ENCODE peak calls at places on chromosomes 6 and 20, in five cellular contexts. W, Y, B, R and T are unnamed samples.

GRCh38 chr20:38723069-38723981 is 961 bp upstream of the SLC32A1 start:
- DNase-seq in Y (peak; percentile 35), R (peak; percentile 65), B (peak; percentile 52), W (no peak), T (no peak)

GRCh38 chr6:109816452-109817374 is 125.6 kb downstream of the FIG4 start:
- DNase-seq in W (peak; percentile 38), R (no peak), B (no peak), Y (no peak), T (no peak)

GRCh38 chr20:61764471-61765020 is 301.1 kb downstream of the TAF4 start:
- DNase-seq in B (no peak), W (no peak), R (no peak), Y (no peak), T (no peak)

GRCh38 chr20:47133809-47134456 is 222.6 kb downstream of the ZMYND8 start:
- DNase-seq in Y (no peak), W (no peak), R (peak; percentile 86), B (no peak), T (no peak)

GRCh38 chr20:3661060-3661820 is 2.0 kb downstream of the GFRA4 start:
- DNase-seq in Y (no peak), B (no peak), R (no peak), W (no peak), T (no peak)

GRCh38 chr6:65646494-65647035 is 60.5 kb downstream of the EYS start:
- DNase-seq in R (no peak), W (no peak), B (peak; percentile 76), Y (no peak), T (no peak)

GRCh38 chr20:37315293-37316110 is 26.0 kb downstream of the MANBAL start:
- DNase-seq in R (peak; percentile 88), Y (no peak), B (no peak), W (peak; percentile 33), T (peak; percentile 94)

GRCh38 chr6:159609813-159610212 is 83.2 kb downstream of the SOD2 start:
- DNase-seq in W (no peak), Y (no peak), B (no peak), R (no peak), T (no peak)

GRCh38 chr6:105781248-105781647 is 304.9 kb upstream of the PRDM1 start:
- DNase-seq in B (no peak), W (no peak), Y (peak; percentile 61), R (no peak), T (no peak)

GRCh38 chr6:4727671-4728435 is 48.4 kb upstream of the CDYL start:
- DNase-seq in Y (no peak), W (no peak), R (no peak), B (peak; percentile 40), T (peak; percentile 45)

GRCh38 chr6:34338811-34339210 is 53.7 kb downstream of the NUDT3 start:
- DNase-seq in R (no peak), B (peak; percentile 66), Y (no peak), W (no peak), T (no peak)

GRCh38 chr20:58938078-58938477 is 43.0 kb upstream of the NELFCD start:
- DNase-seq in Y (no peak), R (no peak), B (no peak), W (no peak), T (no peak)

GRCh38 chr6:55918639-55919038 is 43.2 kb upstream of the BMP5 start:
- DNase-seq in B (no peak), Y (no peak), R (peak; percentile 89), W (no peak), T (no peak)

GRCh38 chr6:70903665-70904452 is 53.0 kb downstream of the B3GAT2 start:
- DNase-seq in Y (no peak), R (no peak), B (no peak), W (no peak), T (no peak)

GRCh38 chr20:23244207-23244915 is 106.2 kb upstream of the NXT1 start:
- DNase-seq in B (no peak), R (no peak), W (no peak), Y (no peak), T (peak; percentile 39)

GRCh38 chr6:25311251-25311910 is 32.2 kb downstream of the CARMIL1 start:
- DNase-seq in B (no peak), R (peak; percentile 26), W (no peak), Y (no peak), T (no peak)

GRCh38 chr6:123519191-123519510 is 117.6 kb downstream of the TRDN start:
- DNase-seq in Y (peak; percentile 63), W (no peak), B (no peak), R (no peak), T (peak; percentile 89)

GRCh38 chr6:148104131-148104530 is 238.5 kb upstream of the SASH1 start:
- DNase-seq in R (no peak), W (no peak), B (no peak), Y (no peak), T (no peak)

GRCh38 chr6:112015725-112016124 is 38.2 kb upstream of the CCN6 start:
- DNase-seq in R (no peak), Y (no peak), W (no peak), B (no peak), T (no peak)

GRCh38 chr6:7707787-7708186 is 18.1 kb upstream of the BMP6 start:
- DNase-seq in Y (no peak), B (no peak), R (peak; percentile 47), W (no peak), T (no peak)

GRCh38 chr6:137430954-137431353 is 63.2 kb downstream of the OLIG3 start:
- DNase-seq in R (no peak), W (no peak), B (no peak), Y (no peak), T (no peak)

GRCh38 chr6:45741437-45742166 is 274.1 kb downstream of the CLIC5 start:
- DNase-seq in Y (no peak), W (no peak), R (peak; percentile 58), B (peak; percentile 93), T (no peak)

GRCh38 chr20:53739799-53740785 is 146.5 kb upstream of the ZNF217 start:
- DNase-seq in W (peak; percentile 24), R (no peak), Y (no peak), B (peak; percentile 64), T (no peak)

GRCh38 chr20:57089701-57090144 is 176.7 kb downstream of the BMP7 start:
- DNase-seq in W (peak; percentile 80), Y (peak; percentile 81), B (peak; percentile 49), R (peak; percentile 31), T (peak; percentile 75)

GRCh38 chr6:21946298-21946783 is 350.5 kb downstream of the PRL start:
- DNase-seq in Y (no peak), W (no peak), R (peak; percentile 96), B (no peak), T (no peak)

GRCh38 chr20:17912916-17913315 is 55.7 kb downstream of the SNX5 start:
- DNase-seq in R (peak; percentile 33), W (no peak), Y (no peak), B (no peak), T (no peak)

GRCh38 chr6:163530406-163530805 is 115.9 kb downstream of the QKI start:
- DNase-seq in W (no peak), R (peak; percentile 30), B (no peak), Y (no peak), T (no peak)

GRCh38 chr6:4970739-4971395 is 33.0 kb downstream of the RPP40 start:
- DNase-seq in W (no peak), B (no peak), Y (no peak), R (no peak), T (no peak)

GRCh38 chr6:159533568-159533967 is 159.5 kb downstream of the SOD2 start:
- DNase-seq in W (no peak), Y (no peak), B (no peak), R (peak; percentile 5), T (no peak)

GRCh38 chr20:44832724-44833123 is 22.4 kb upstream of the RIMS4 start:
- DNase-seq in B (no peak), R (peak; percentile 29), W (no peak), Y (peak; percentile 3), T (no peak)

GRCh38 chr6:64831680-64832079 is 875.3 kb downstream of the EYS start:
- DNase-seq in R (peak; percentile 11), B (no peak), W (no peak), Y (no peak), T (no peak)

GRCh38 chr6:57019434-57019833 is 27.1 kb upstream of the KIAA1586 start:
- DNase-seq in R (no peak), Y (no peak), W (no peak), B (no peak), T (no peak)

GRCh38 chr6:32108094-32108627 is 977 bp downstream of the TNXB start:
- DNase-seq in R (no peak), B (no peak), W (peak; percentile 49), Y (no peak), T (peak; percentile 72)